ENCODE peak calls at places on chromosomes 11 and 22, in five cellular contexts. G is effector CD4-positive, alpha-beta T cell; M is heart left ventricle; H is NK-92 treated with Interleukin-12 subunit alpha and Interleukin-12 subunit beta, amount 100 ng/mL, for 24 hours; Z is NB4. F is an unnamed sample.

GRCh38 chr11:93028959-93029536 is 59.6 kb downstream of the MTNR1B start:
- DNase-seq in G (no peak), M (no peak), H (no peak), Z (no peak), F (no peak)

GRCh38 chr11:2751523-2752203 is 51.9 kb upstream of the KCNQ1OT1 start:
- DNase-seq in G (no peak), M (peak), H (no peak), Z (no peak), F (no peak)

GRCh38 chr11:14124345-14124744 is 161.8 kb downstream of the SPON1 start:
- DNase-seq in G (no peak), M (no peak), H (no peak), Z (no peak), F (no peak)

GRCh38 chr11:80028998-80029397 is 588.2 kb upstream of the TENM4 start:
- DNase-seq in G (no peak), M (no peak), H (no peak), Z (no peak), F (no peak)

GRCh38 chr11:112364962-112365481 is 104.4 kb upstream of the PLET1 start:
- DNase-seq in G (no peak), M (no peak), H (no peak), Z (no peak), F (peak)

GRCh38 chr22:47328550-47329243 is 566.2 kb downstream of the TBC1D22A start:
- DNase-seq in G (no peak), M (peak), H (no peak), Z (peak), F (peak)

GRCh38 chr11:118342503-118343161 is at the start of gene CD3D:
- DNase-seq in G (peak), M (no peak), H (no peak), Z (peak), F (no peak)

GRCh38 chr11:63682045-63682915 is 980 bp downstream of the RTN3 start:
- DNase-seq in G (no peak), M (no peak), H (no peak), Z (peak), F (peak)

GRCh38 chr11:19675397-19675796 is 37.2 kb upstream of the NAV2 start:
- DNase-seq in G (no peak), M (no peak), H (no peak), Z (no peak), F (no peak)

GRCh38 chr11:115324569-115325432 is 179.4 kb downstream of the CADM1 start:
- DNase-seq in G (no peak), M (no peak), H (no peak), Z (peak), F (peak)

GRCh38 chr11:15911377-15912044 is 444.8 kb downstream of the SOX6 start:
- DNase-seq in G (no peak), M (peak), H (no peak), Z (no peak), F (peak)

GRCh38 chr11:116930177-116930576 is 92.8 kb upstream of the APOA1 start:
- DNase-seq in G (peak), M (no peak), H (no peak), Z (peak), F (peak)

GRCh38 chr22:43476341-43476740 is 64.5 kb downstream of the MPPED1 start:
- DNase-seq in G (no peak), M (no peak), H (no peak), Z (peak), F (no peak)

GRCh38 chr11:79174045-79175008 is 266.5 kb downstream of the TENM4 start:
- DNase-seq in G (no peak), M (no peak), H (no peak), Z (no peak), F (no peak)

GRCh38 chr11:34519595-34520235 is 6.1 kb upstream of the ELF5 start:
- DNase-seq in G (no peak), M (no peak), H (no peak), Z (no peak), F (no peak)

GRCh38 chr11:100932474-100933100 is 197.0 kb downstream of the PGR start:
- DNase-seq in G (no peak), M (no peak), H (no peak), Z (peak), F (no peak)

GRCh38 chr11:13939952-13940610 is 22.4 kb upstream of the SPON1 start:
- DNase-seq in G (no peak), M (no peak), H (no peak), Z (no peak), F (no peak)

GRCh38 chr11:96254087-96254486 is 88.9 kb downstream of the MAML2 start:
- DNase-seq in G (no peak), M (peak), H (no peak), Z (peak), F (no peak)

GRCh38 chr11:9265211-9266131 is at the start of gene DENND5A:
- DNase-seq in G (no peak), M (peak), H (peak), Z (peak), F (peak)

GRCh38 chr22:47549741-47550340 is 787.4 kb downstream of the TBC1D22A start:
- DNase-seq in G (no peak), M (no peak), H (no peak), Z (no peak), F (no peak)

GRCh38 chr11:21142007-21142406 is 472.6 kb downstream of the NELL1 start:
- DNase-seq in G (no peak), M (no peak), H (no peak), Z (peak), F (no peak)

GRCh38 chr11:109405671-109406070 is 16.3 kb upstream of the C11orf87 start:
- DNase-seq in G (no peak), M (no peak), H (no peak), Z (no peak), F (no peak)

GRCh38 chr11:65541093-65542010 is 16.5 kb downstream of the SCYL1 start:
- DNase-seq in G (no peak), M (no peak), H (no peak), Z (no peak), F (no peak)

GRCh38 chr11:63510360-63511130 is 4.7 kb downstream of the LGALS12 start:
- DNase-seq in G (no peak), M (peak), H (no peak), Z (no peak), F (peak)

GRCh38 chr11:1040428-1041148 is 4.1 kb upstream of the MUC6 start:
- DNase-seq in G (no peak), M (peak), H (no peak), Z (no peak), F (no peak)

F was measured in mucosa of gallbladder.